ENCODE peak calls at places on chromosomes 5 and 9, in nine cellular contexts. W is mammary epithelial cell, L is GM23248, V is neural progenitor cell, M is MM.1S, P is fibroblast of lung, X is OCI-LY7, B is PC-9, J is K562. S is an unnamed sample.

GRCh38 chr5:15887072-15887471 is 292.5 kb downstream of the MARCHF11 start:
- DNase-seq in J (no peak), M (no peak), L (no peak), W (no peak), V (no peak), B (no peak), P (peak; percentile 41), X (no peak), S (no peak)

GRCh38 chr5:33997331-33997983 is 10.4 kb downstream of the AMACR start:
- DNase-seq in J (no peak), X (peak; percentile 40), M (peak; percentile 56), B (peak; percentile 55), P (peak; percentile 91), L (peak; percentile 93), W (peak; percentile 74), V (peak; percentile 58), S (peak; percentile 77)

GRCh38 chr5:109173395-109173794 is 236.4 kb downstream of the PJA2 start:
- DNase-seq in B (no peak), L (no peak), X (no peak), M (no peak), W (no peak), J (no peak), V (no peak), P (no peak), S (no peak)

GRCh38 chr9:130526854-130527650 is 52.3 kb upstream of the FUBP3 start:
- DNase-seq in V (no peak), X (no peak), L (no peak), W (no peak), B (no peak), P (no peak), J (no peak), M (no peak), S (no peak)

GRCh38 chr5:6792911-6793451 is 79.7 kb downstream of the TENT4A start:
- DNase-seq in X (no peak), J (no peak), M (no peak), P (no peak), W (no peak), V (no peak), L (no peak), B (no peak), S (no peak)

GRCh38 chr5:68780299-68780960 is 313.4 kb upstream of the SLC30A5 start:
- DNase-seq in P (peak; percentile 1), W (peak; percentile 2), V (no peak), B (no peak), X (no peak), M (no peak), L (no peak), J (no peak), S (no peak)

GRCh38 chr5:179553006-179553405 is 2.7 kb downstream of the RUFY1 start:
- DNase-seq in X (no peak), V (no peak), J (no peak), B (no peak), P (no peak), L (no peak), M (no peak), W (no peak), S (no peak)

GRCh38 chr5:144951001-144951400 is 780.3 kb downstream of the KCTD16 start:
- DNase-seq in J (no peak), M (no peak), X (no peak), P (no peak), V (no peak), L (no peak), W (no peak), B (no peak), S (no peak)

GRCh38 chr5:40017151-40017550 is 592.4 kb upstream of the DAB2 start:
- DNase-seq in X (no peak), W (peak; percentile 21), M (no peak), P (no peak), B (no peak), J (no peak), L (no peak), V (no peak), S (no peak)

GRCh38 chr5:179228341-179229121 is 116.7 kb downstream of the ADAMTS2 start:
- DNase-seq in L (no peak), W (no peak), M (no peak), P (no peak), J (no peak), B (no peak), V (peak; percentile 49), X (no peak), S (no peak)

GRCh38 chr5:59356813-59357381 is 536.6 kb downstream of the PDE4D start:
- DNase-seq in J (no peak), V (peak; percentile 70), L (no peak), B (no peak), W (no peak), X (no peak), P (no peak), M (no peak), S (no peak)

GRCh38 chr5:159331099-159331973 is 1.0 kb upstream of the IL12B start:
- DNase-seq in V (peak; percentile 69), L (peak; percentile 62), M (peak; percentile 68), J (peak; percentile 80), B (peak; percentile 73), X (peak; percentile 73), W (no peak), P (peak; percentile 50), S (peak; percentile 86)

GRCh38 chr5:116455061-116455460 is 119.6 kb downstream of the SEMA6A start:
- DNase-seq in X (no peak), L (peak; percentile 65), V (no peak), P (no peak), B (no peak), W (no peak), J (no peak), M (no peak), S (no peak)
- H4K20me1 ChIP-seq in X (no peaks in the 10 kb centered on the region), L (no peaks in the 10 kb centered on the region), V (peaks cover 14% of the 10 kb centered on the region), P (no peaks in the 10 kb centered on the region), B (no peaks in the 10 kb centered on the region), W (no peaks in the 10 kb centered on the region), J (no peaks in the 10 kb centered on the region), M (no peaks in the 10 kb centered on the region), S (no peaks in the 10 kb centered on the region)

GRCh38 chr5:14672082-14672481 is 7.6 kb downstream of the OTULIN start:
- DNase-seq in L (no peak), J (no peak), X (no peak), M (no peak), W (no peak), B (no peak), P (no peak), V (no peak), S (peak; percentile 59)

GRCh38 chr5:14669415-14669814 is 4.9 kb downstream of the OTULIN start:
- DNase-seq in J (no peak), L (no peak), X (no peak), W (no peak), B (no peak), M (no peak), P (no peak), V (no peak), S (peak; percentile 37)

GRCh38 chr5:14669975-14670374 is 5.5 kb downstream of the OTULIN start:
- DNase-seq in X (no peak), M (no peak), V (no peak), W (peak; percentile 88), J (no peak), B (no peak), P (no peak), L (peak; percentile 59), S (peak; percentile 35)

GRCh38 chr5:14672508-14673394 is 8.2 kb downstream of the OTULIN start:
- DNase-seq in M (no peak), X (no peak), P (no peak), L (peak; percentile 70), W (peak; percentile 39), B (no peak), V (no peak), J (no peak), S (no peak)

DNA sequence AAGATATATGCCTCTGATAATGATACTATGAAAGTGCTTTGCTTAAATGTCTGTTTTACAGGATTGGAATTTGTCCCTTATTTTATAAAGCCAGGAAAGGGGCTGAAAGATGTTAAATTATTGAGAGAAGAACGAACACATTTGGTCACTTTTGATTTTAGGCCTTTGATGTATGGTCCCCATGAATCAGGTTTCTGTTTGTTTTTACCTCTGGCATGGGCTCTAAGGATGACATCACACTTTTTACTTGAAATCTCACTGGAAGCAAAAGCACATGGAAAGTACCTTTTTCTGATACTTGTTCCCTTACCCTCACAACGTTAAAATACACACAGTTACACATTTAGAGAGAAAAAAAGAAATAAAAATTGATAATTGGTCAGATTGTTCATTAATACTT is 6.9 kb downstream of the OTULIN start:
- DNase-seq in L (no peak), J (no peak), W (peak; percentile 65), X (no peak), B (no peak), M (peak; percentile 34), P (no peak), V (no peak), S (no peak)
- H4K20me1 ChIP-seq in L (peaks cover 17% of the 10 kb centered on the region), J (peaks cover 14% of the 10 kb centered on the region), W (no peaks in the 10 kb centered on the region), X (peaks cover 47% of the 10 kb centered on the region), B (peaks cover 53% of the 10 kb centered on the region), M (peaks cover 25% of the 10 kb centered on the region), P (no peaks in the 10 kb centered on the region), V (peaks cover 70% of the 10 kb centered on the region), S (peaks cover 30% of the 10 kb centered on the region)

GRCh38 chr9:70390922-70391321 is 23.5 kb downstream of the KLF9 start:
- DNase-seq in J (no peak), B (no peak), X (no peak), W (no peak), M (no peak), P (peak; percentile 54), L (no peak), V (no peak), S (no peak)

GRCh38 chr9:70389188-70389587 is 25.3 kb downstream of the KLF9 start:
- DNase-seq in V (no peak), W (no peak), L (no peak), M (no peak), X (no peak), B (no peak), J (no peak), P (no peak), S (no peak)

GRCh38 chr9:70389642-70390266 is 24.7 kb downstream of the KLF9 start:
- DNase-seq in P (peak; percentile 62), M (no peak), V (peak; percentile 26), X (no peak), J (no peak), B (no peak), L (peak; percentile 76), W (peak; percentile 33), S (no peak)

GRCh38 chr9:70385423-70385822 is 29.0 kb downstream of the KLF9 start:
- DNase-seq in V (no peak), L (no peak), W (no peak), P (no peak), M (no peak), X (no peak), J (no peak), B (no peak), S (no peak)

DNA sequence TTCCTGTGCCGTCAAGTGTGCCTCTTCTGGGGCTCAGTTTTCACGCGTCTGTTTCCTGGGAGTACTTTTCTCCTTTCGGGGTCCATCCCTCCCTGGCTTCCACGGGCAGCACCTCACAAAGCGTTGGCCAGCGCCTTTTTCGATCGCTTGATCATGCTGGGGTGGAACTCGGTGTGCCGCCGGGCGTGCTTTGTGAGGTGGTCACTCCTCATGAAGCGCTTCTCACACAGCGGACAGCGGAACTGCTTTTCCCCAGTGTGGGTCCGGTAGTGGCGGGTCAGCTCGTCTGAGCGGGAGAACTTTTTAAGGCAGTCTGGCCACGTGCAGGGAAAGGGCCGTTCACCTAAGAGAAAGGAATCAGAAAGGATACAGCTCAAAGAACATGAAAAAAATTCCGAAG is 26.8 kb downstream of the KLF9 start:
- DNase-seq in B (no peak), P (no peak), X (no peak), W (no peak), J (no peak), L (no peak), V (no peak), M (no peak), S (no peak)
- H4K20me1 ChIP-seq in B (no peaks in the 10 kb centered on the region), P (peaks cover 4% of the 10 kb centered on the region), X (no peaks in the 10 kb centered on the region), W (no peaks in the 10 kb centered on the region), J (peaks cover 22% of the 10 kb centered on the region), L (peaks cover 33% of the 10 kb centered on the region), V (no peaks in the 10 kb centered on the region), M (no peaks in the 10 kb centered on the region), S (no peaks in the 10 kb centered on the region)

GRCh38 chr5:91020065-91020800 is 362.9 kb downstream of the ARRDC3 start:
- DNase-seq in V (peak; percentile 51), M (no peak), X (no peak), L (peak; percentile 12), J (no peak), P (peak; percentile 70), B (no peak), W (no peak), S (no peak)
- H4K20me1 ChIP-seq in V (no peaks in the 10 kb centered on the region), M (no peaks in the 10 kb centered on the region), X (no peaks in the 10 kb centered on the region), L (no peaks in the 10 kb centered on the region), J (no peaks in the 10 kb centered on the region), P (no peaks in the 10 kb centered on the region), B (no peaks in the 10 kb centered on the region), W (no peaks in the 10 kb centered on the region), S (peaks cover 3% of the 10 kb centered on the region)